ENCODE peak calls at places on chromosomes 11 and 22, in nine cellular contexts. One of them, this sample, is unnamed.

GRCh38 chr11:615453-616319 is at the start of gene IRF7:
- DNase-seq in A549: peak
- DNase-seq in neural crest cell: peak
- DNase-seq in ACHN: peak
- DNase-seq in central memory CD4-positive, alpha-beta T cell: peak
- DNase-seq in NCI-H146: peak
- DNase-seq in EL: peak
- DNase-seq in stromal cell of bone marrow: peak
- DNase-seq in HTR-8/SVneo: peak
- DNase-seq in this sample: peak

GRCh38 chr11:65069217-65069616 is 10.9 kb upstream of the NAALADL1 start:
- DNase-seq in central memory CD4-positive, alpha-beta T cell: no peak
- DNase-seq in A549: no peak
- DNase-seq in ACHN: no peak
- DNase-seq in neural crest cell: no peak
- DNase-seq in stromal cell of bone marrow: no peak
- DNase-seq in EL: no peak
- DNase-seq in NCI-H146: no peak
- DNase-seq in HTR-8/SVneo: no peak
- DNase-seq in this sample: no peak

GRCh38 chr22:28018461-28018927 is 99.4 kb upstream of the PITPNB start:
- DNase-seq in A549: no peak
- DNase-seq in EL: no peak
- DNase-seq in NCI-H146: no peak
- DNase-seq in central memory CD4-positive, alpha-beta T cell: no peak
- DNase-seq in ACHN: no peak
- DNase-seq in stromal cell of bone marrow: no peak
- DNase-seq in HTR-8/SVneo: no peak
- DNase-seq in neural crest cell: no peak
- DNase-seq in this sample: no peak

GRCh38 chr22:40709752-40710413 is 30.6 kb downstream of the MCHR1 start:
- DNase-seq in ACHN: no peak
- DNase-seq in HTR-8/SVneo: no peak
- DNase-seq in A549: peak
- DNase-seq in central memory CD4-positive, alpha-beta T cell: no peak
- DNase-seq in stromal cell of bone marrow: no peak
- DNase-seq in EL: no peak
- DNase-seq in neural crest cell: no peak
- DNase-seq in NCI-H146: no peak
- DNase-seq in this sample: peak

GRCh38 chr11:61472282-61472681 is 36.3 kb upstream of the LRRC10B start:
- DNase-seq in A549: no peak
- DNase-seq in ACHN: no peak
- DNase-seq in central memory CD4-positive, alpha-beta T cell: no peak
- DNase-seq in neural crest cell: no peak
- DNase-seq in stromal cell of bone marrow: peak
- DNase-seq in EL: no peak
- DNase-seq in NCI-H146: no peak
- DNase-seq in HTR-8/SVneo: no peak
- DNase-seq in this sample: no peak

GRCh38 chr11:15905815-15906214 is 450.5 kb downstream of the SOX6 start:
- DNase-seq in HTR-8/SVneo: no peak
- DNase-seq in NCI-H146: no peak
- DNase-seq in A549: no peak
- DNase-seq in ACHN: no peak
- DNase-seq in central memory CD4-positive, alpha-beta T cell: no peak
- DNase-seq in EL: no peak
- DNase-seq in stromal cell of bone marrow: no peak
- DNase-seq in neural crest cell: no peak
- DNase-seq in this sample: no peak

GRCh38 chr22:32389685-32390084 is 22.4 kb downstream of the RTCB start:
- DNase-seq in EL: no peak
- DNase-seq in neural crest cell: peak
- DNase-seq in central memory CD4-positive, alpha-beta T cell: no peak
- DNase-seq in HTR-8/SVneo: no peak
- DNase-seq in stromal cell of bone marrow: no peak
- DNase-seq in ACHN: peak
- DNase-seq in A549: peak
- DNase-seq in NCI-H146: no peak
- DNase-seq in this sample: no peak

GRCh38 chr11:38598413-38598812 is 2000.4 kb upstream of the RAG2 start:
- DNase-seq in NCI-H146: no peak
- DNase-seq in EL: no peak
- DNase-seq in stromal cell of bone marrow: no peak
- DNase-seq in ACHN: no peak
- DNase-seq in central memory CD4-positive, alpha-beta T cell: no peak
- DNase-seq in HTR-8/SVneo: no peak
- DNase-seq in neural crest cell: no peak
- DNase-seq in A549: no peak
- DNase-seq in this sample: no peak

GRCh38 chr11:70575396-70576060 is 177.2 kb downstream of the CTTN start:
- DNase-seq in stromal cell of bone marrow: no peak
- DNase-seq in neural crest cell: no peak
- DNase-seq in NCI-H146: no peak
- DNase-seq in A549: no peak
- DNase-seq in HTR-8/SVneo: no peak
- DNase-seq in ACHN: no peak
- DNase-seq in EL: no peak
- DNase-seq in central memory CD4-positive, alpha-beta T cell: no peak
- DNase-seq in this sample: no peak

GRCh38 chr22:41302016-41302767 is 867 bp downstream of the ZC3H7B start:
- DNase-seq in ACHN: no peak
- DNase-seq in EL: no peak
- DNase-seq in stromal cell of bone marrow: no peak
- DNase-seq in neural crest cell: peak
- DNase-seq in A549: no peak
- DNase-seq in NCI-H146: peak
- DNase-seq in central memory CD4-positive, alpha-beta T cell: peak
- DNase-seq in HTR-8/SVneo: no peak
- DNase-seq in this sample: peak

GRCh38 chr22:41482319-41482935 is 13.5 kb downstream of the ACO2 start:
- DNase-seq in NCI-H146: no peak
- DNase-seq in EL: peak
- DNase-seq in neural crest cell: no peak
- DNase-seq in ACHN: no peak
- DNase-seq in stromal cell of bone marrow: peak
- DNase-seq in A549: no peak
- DNase-seq in central memory CD4-positive, alpha-beta T cell: no peak
- DNase-seq in HTR-8/SVneo: no peak
- DNase-seq in this sample: peak

GRCh38 chr11:120344302-120345004 is 8.2 kb downstream of the ARHGEF12 start:
- DNase-seq in central memory CD4-positive, alpha-beta T cell: peak
- DNase-seq in neural crest cell: no peak
- DNase-seq in NCI-H146: no peak
- DNase-seq in ACHN: peak
- DNase-seq in stromal cell of bone marrow: no peak
- DNase-seq in HTR-8/SVneo: peak
- DNase-seq in EL: peak
- DNase-seq in A549: no peak
- DNase-seq in this sample: no peak

GRCh38 chr11:45092901-45093760 is 53.3 kb upstream of the PRDM11 start:
- DNase-seq in NCI-H146: no peak
- DNase-seq in central memory CD4-positive, alpha-beta T cell: no peak
- DNase-seq in stromal cell of bone marrow: no peak
- DNase-seq in HTR-8/SVneo: no peak
- DNase-seq in EL: peak
- DNase-seq in ACHN: peak
- DNase-seq in neural crest cell: no peak
- DNase-seq in A549: no peak
- DNase-seq in this sample: peak

GRCh38 chr11:129933262-129933661 is 37.9 kb upstream of the NFRKB start:
- DNase-seq in NCI-H146: no peak
- DNase-seq in stromal cell of bone marrow: no peak
- DNase-seq in HTR-8/SVneo: no peak
- DNase-seq in ACHN: no peak
- DNase-seq in central memory CD4-positive, alpha-beta T cell: no peak
- DNase-seq in neural crest cell: no peak
- DNase-seq in A549: no peak
- DNase-seq in EL: no peak
- DNase-seq in this sample: no peak

GRCh38 chr22:42560781-42561180 is 7.0 kb downstream of the SERHL2 start:
- DNase-seq in HTR-8/SVneo: no peak
- DNase-seq in NCI-H146: peak
- DNase-seq in neural crest cell: no peak
- DNase-seq in central memory CD4-positive, alpha-beta T cell: no peak
- DNase-seq in EL: peak
- DNase-seq in A549: peak
- DNase-seq in stromal cell of bone marrow: no peak
- DNase-seq in ACHN: peak
- DNase-seq in this sample: no peak

GRCh38 chr11:65298655-65299179 is 15.9 kb upstream of the CDC42EP2 start:
- DNase-seq in EL: no peak
- DNase-seq in neural crest cell: no peak
- DNase-seq in stromal cell of bone marrow: peak
- DNase-seq in A549: no peak
- DNase-seq in central memory CD4-positive, alpha-beta T cell: no peak
- DNase-seq in HTR-8/SVneo: no peak
- DNase-seq in ACHN: no peak
- DNase-seq in NCI-H146: no peak
- DNase-seq in this sample: peak

GRCh38 chr11:8103909-8104308 is 22.9 kb downstream of the TUB start:
- DNase-seq in ACHN: no peak
- DNase-seq in NCI-H146: no peak
- DNase-seq in central memory CD4-positive, alpha-beta T cell: no peak
- DNase-seq in HTR-8/SVneo: no peak
- DNase-seq in A549: no peak
- DNase-seq in neural crest cell: no peak
- DNase-seq in stromal cell of bone marrow: no peak
- DNase-seq in EL: no peak
- DNase-seq in this sample: no peak

GRCh38 chr22:38706101-38706884 is 549 bp downstream of the GTPBP1 start:
- DNase-seq in central memory CD4-positive, alpha-beta T cell: peak
- DNase-seq in EL: peak
- DNase-seq in HTR-8/SVneo: no peak
- DNase-seq in neural crest cell: peak
- DNase-seq in stromal cell of bone marrow: no peak
- DNase-seq in NCI-H146: peak
- DNase-seq in A549: no peak
- DNase-seq in ACHN: peak
- DNase-seq in this sample: peak

GRCh38 chr22:38716827-38717226 is 11.1 kb downstream of the GTPBP1 start:
- DNase-seq in A549: no peak
- DNase-seq in HTR-8/SVneo: no peak
- DNase-seq in EL: no peak
- DNase-seq in ACHN: no peak
- DNase-seq in NCI-H146: no peak
- DNase-seq in stromal cell of bone marrow: no peak
- DNase-seq in central memory CD4-positive, alpha-beta T cell: no peak
- DNase-seq in neural crest cell: no peak
- DNase-seq in this sample: no peak

GRCh38 chr11:32068134-32068533 is 22.7 kb upstream of the RCN1 start:
- DNase-seq in HTR-8/SVneo: no peak
- DNase-seq in stromal cell of bone marrow: peak
- DNase-seq in ACHN: no peak
- DNase-seq in NCI-H146: no peak
- DNase-seq in EL: peak
- DNase-seq in A549: no peak
- DNase-seq in neural crest cell: no peak
- DNase-seq in central memory CD4-positive, alpha-beta T cell: no peak
- DNase-seq in this sample: no peak

GRCh38 chr11:100739636-100740035 is 52.5 kb downstream of the ARHGAP42 start:
- DNase-seq in stromal cell of bone marrow: peak
- DNase-seq in central memory CD4-positive, alpha-beta T cell: no peak
- DNase-seq in HTR-8/SVneo: peak
- DNase-seq in ACHN: peak
- DNase-seq in NCI-H146: no peak
- DNase-seq in EL: peak
- DNase-seq in neural crest cell: no peak
- DNase-seq in A549: peak
- DNase-seq in this sample: peak

GRCh38 chr11:104905271-104905670 is 7.0 kb upstream of the CASP12 start:
- DNase-seq in A549: peak
- DNase-seq in ACHN: peak
- DNase-seq in NCI-H146: no peak
- DNase-seq in EL: no peak
- DNase-seq in central memory CD4-positive, alpha-beta T cell: no peak
- DNase-seq in HTR-8/SVneo: no peak
- DNase-seq in neural crest cell: no peak
- DNase-seq in stromal cell of bone marrow: no peak
- DNase-seq in this sample: no peak

GRCh38 chr11:126160345-126161145 is 50.9 kb downstream of the RPUSD4 start:
- DNase-seq in NCI-H146: no peak
- DNase-seq in EL: no peak
- DNase-seq in neural crest cell: no peak
- DNase-seq in HTR-8/SVneo: no peak
- DNase-seq in central memory CD4-positive, alpha-beta T cell: no peak
- DNase-seq in ACHN: no peak
- DNase-seq in A549: no peak
- DNase-seq in stromal cell of bone marrow: no peak
- DNase-seq in this sample: no peak

GRCh38 chr11:130156108-130157022 is 3.2 kb upstream of the ST14 start:
- DNase-seq in stromal cell of bone marrow: no peak
- DNase-seq in HTR-8/SVneo: no peak
- DNase-seq in neural crest cell: no peak
- DNase-seq in A549: peak
- DNase-seq in central memory CD4-positive, alpha-beta T cell: no peak
- DNase-seq in EL: peak
- DNase-seq in ACHN: no peak
- DNase-seq in NCI-H146: peak
- DNase-seq in this sample: peak

GRCh38 chr22:29727248-29727551 is 7.4 kb downstream of the CABP7 start:
- DNase-seq in central memory CD4-positive, alpha-beta T cell: no peak
- DNase-seq in EL: peak
- DNase-seq in stromal cell of bone marrow: peak
- DNase-seq in neural crest cell: peak
- DNase-seq in ACHN: no peak
- DNase-seq in A549: peak
- DNase-seq in HTR-8/SVneo: peak
- DNase-seq in NCI-H146: no peak
- DNase-seq in this sample: peak

GRCh38 chr22:40499187-40499753 is 128.9 kb downstream of the SGSM3 start:
- DNase-seq in A549: peak
- DNase-seq in neural crest cell: no peak
- DNase-seq in ACHN: peak
- DNase-seq in central memory CD4-positive, alpha-beta T cell: no peak
- DNase-seq in stromal cell of bone marrow: peak
- DNase-seq in NCI-H146: no peak
- DNase-seq in HTR-8/SVneo: peak
- DNase-seq in EL: peak
- DNase-seq in this sample: peak

GRCh38 chr11:14676068-14676467 is 32.5 kb downstream of the PDE3B start:
- DNase-seq in HTR-8/SVneo: no peak
- DNase-seq in A549: no peak
- DNase-seq in central memory CD4-positive, alpha-beta T cell: no peak
- DNase-seq in neural crest cell: no peak
- DNase-seq in stromal cell of bone marrow: no peak
- DNase-seq in EL: no peak
- DNase-seq in NCI-H146: no peak
- DNase-seq in ACHN: no peak
- DNase-seq in this sample: no peak

GRCh38 chr22:34129691-34130486 is 209.6 kb upstream of the LARGE1 start:
- DNase-seq in EL: no peak
- DNase-seq in central memory CD4-positive, alpha-beta T cell: no peak
- DNase-seq in HTR-8/SVneo: no peak
- DNase-seq in ACHN: no peak
- DNase-seq in NCI-H146: no peak
- DNase-seq in A549: no peak
- DNase-seq in stromal cell of bone marrow: no peak
- DNase-seq in neural crest cell: no peak
- DNase-seq in this sample: no peak

GRCh38 chr11:824292-824880 is 3.3 kb upstream of the CRACR2B start:
- DNase-seq in NCI-H146: no peak
- DNase-seq in A549: no peak
- DNase-seq in ACHN: no peak
- DNase-seq in EL: no peak
- DNase-seq in HTR-8/SVneo: no peak
- DNase-seq in neural crest cell: no peak
- DNase-seq in stromal cell of bone marrow: no peak
- DNase-seq in central memory CD4-positive, alpha-beta T cell: no peak
- DNase-seq in this sample: no peak

GRCh38 chr11:87463486-87464102 is 425.9 kb downstream of the TMEM135 start:
- DNase-seq in NCI-H146: peak
- DNase-seq in stromal cell of bone marrow: no peak
- DNase-seq in ACHN: peak
- DNase-seq in central memory CD4-positive, alpha-beta T cell: no peak
- DNase-seq in neural crest cell: peak
- DNase-seq in A549: peak
- DNase-seq in EL: peak
- DNase-seq in HTR-8/SVneo: peak
- DNase-seq in this sample: peak

GRCh38 chr11:118529584-118530175 is 1.3 kb upstream of the TMEM25 start:
- DNase-seq in neural crest cell: no peak
- DNase-seq in HTR-8/SVneo: no peak
- DNase-seq in NCI-H146: no peak
- DNase-seq in EL: no peak
- DNase-seq in stromal cell of bone marrow: no peak
- DNase-seq in A549: no peak
- DNase-seq in central memory CD4-positive, alpha-beta T cell: no peak
- DNase-seq in ACHN: peak
- DNase-seq in this sample: no peak

This sample was measured in hepatic stellate cell.